ENCODE peak calls at places on chromosome 10, in four cellular contexts. U is BJ, V is H7, R is heart right ventricle. Y is an unnamed sample.

GRCh38 chr10:121041906-121042305 is 190.7 kb downstream of the WDR11 start:
- DNase-seq in U (no peak), V (no peak), R (no peak), Y (no peak)

GRCh38 chr10:34319197-34319846 is 495.8 kb downstream of the PARD3 start:
- DNase-seq in U (peak; percentile 73), V (no peak), R (peak; percentile 11), Y (peak; percentile 76)

GRCh38 chr10:87634311-87634710 is 25.4 kb upstream of the PAPSS2 start:
- DNase-seq in U (no peak), V (no peak), R (no peak), Y (no peak)

GRCh38 chr10:753530-753929 is 64.1 kb upstream of the DIP2C start:
- DNase-seq in U (no peak), V (no peak), R (no peak), Y (no peak)

GRCh38 chr10:131311661-131312260 is at the start of gene TCERG1L:
- DNase-seq in U (no peak), V (peak; percentile 90), R (no peak), Y (no peak)

GRCh38 chr10:30775779-30776591 is 146.4 kb upstream of the LYZL2 start:
- DNase-seq in U (peak; percentile 76), V (no peak), R (no peak), Y (peak; percentile 78)

GRCh38 chr10:24707445-24707844 is 16.2 kb downstream of the ARHGAP21 start:
- DNase-seq in U (no peak), V (no peak), R (no peak), Y (no peak)

GRCh38 chr10:129547583-129547982 is 80.5 kb downstream of the MGMT start:
- DNase-seq in U (no peak), V (no peak), R (no peak), Y (no peak)

GRCh38 chr10:108597657-108598319 is 1325.5 kb downstream of the XPNPEP1 start:
- DNase-seq in U (peak; percentile 18), V (no peak), R (no peak), Y (no peak)

GRCh38 chr10:1514641-1515040 is 222.7 kb downstream of the ADARB2 start:
- DNase-seq in U (no peak), V (peak; percentile 13), R (no peak), Y (no peak)

GRCh38 chr10:51574248-51575067 is 124.9 kb downstream of the CSTF2T start:
- DNase-seq in U (no peak), V (no peak), R (no peak), Y (no peak)

GRCh38 chr10:98458812-98459211 is 12.1 kb upstream of the HPS1 start:
- DNase-seq in U (no peak), V (no peak), R (no peak), Y (no peak)

GRCh38 chr10:52533986-52534385 is 219.9 kb downstream of the DKK1 start:
- DNase-seq in U (no peak), V (no peak), R (no peak), Y (no peak)

GRCh38 chr10:100658269-100658668 is 87.1 kb upstream of the PAX2 start:
- DNase-seq in U (no peak), V (peak; percentile 20), R (no peak), Y (no peak)

GRCh38 chr10:100654835-100655759 is 90.3 kb upstream of the PAX2 start:
- DNase-seq in U (no peak), V (peak; percentile 88), R (no peak), Y (no peak)

GRCh38 chr10:100653957-100654834 is 91.2 kb upstream of the PAX2 start:
- DNase-seq in U (no peak), V (peak; percentile 88), R (peak; percentile 7), Y (peak; percentile 51)

GRCh38 chr10:100655760-100656421 is 89.5 kb upstream of the PAX2 start:
- DNase-seq in U (no peak), V (peak; percentile 83), R (no peak), Y (no peak)

DNA sequence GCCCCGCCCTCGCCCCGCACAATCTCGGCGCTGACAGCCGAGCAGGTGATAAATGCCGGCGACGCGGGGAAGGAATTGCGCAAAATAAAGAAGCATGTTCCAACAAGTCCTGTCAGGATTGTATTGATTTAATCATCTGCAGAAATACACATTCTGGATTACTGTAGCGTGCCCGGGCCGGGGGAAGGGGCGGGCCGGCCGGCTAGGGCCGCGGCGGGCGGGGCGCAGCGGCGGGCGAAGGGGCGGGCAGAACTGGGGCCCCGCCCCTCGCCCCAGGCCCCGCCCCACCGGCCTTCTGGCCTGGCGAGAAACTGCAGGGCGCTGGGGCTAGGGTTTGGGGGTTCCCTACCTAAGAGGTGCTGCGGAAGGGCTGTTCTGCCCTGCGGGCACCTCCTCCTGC is 88.9 kb upstream of the PAX2 start:
- DNase-seq in U (no peak), V (peak; percentile 98), R (no peak), Y (no peak)
- H3K27me3 ChIP-seq in U (peaks cover 70% of the 10 kb centered on the region), V (peaks cover 78% of the 10 kb centered on the region), R (peaks cover 96% of the 10 kb centered on the region), Y (peaks cover 76% of the 10 kb centered on the region)

GRCh38 chr10:63576501-63576900 is 55.3 kb downstream of the REEP3 start:
- DNase-seq in U (no peak), V (no peak), R (no peak), Y (no peak)
- H3K27me3 ChIP-seq in U (no peaks in the 10 kb centered on the region), V (no peaks in the 10 kb centered on the region), R (no peaks in the 10 kb centered on the region), Y (no peaks in the 10 kb centered on the region)

GRCh38 chr10:75083972-75084833 is 27.3 kb upstream of the SAMD8 start:
- DNase-seq in U (no peak), V (peak; percentile 69), R (no peak), Y (no peak)

GRCh38 chr10:75076387-75076786 is 35.1 kb upstream of the SAMD8 start:
- DNase-seq in U (no peak), V (peak; percentile 62), R (no peak), Y (no peak)

GRCh38 chr10:75080554-75080953 is 30.9 kb upstream of the SAMD8 start:
- DNase-seq in U (no peak), V (no peak), R (no peak), Y (no peak)

GRCh38 chr10:75081379-75081778 is 30.1 kb upstream of the SAMD8 start:
- DNase-seq in U (no peak), V (no peak), R (no peak), Y (no peak)

GRCh38 chr10:75079436-75080083 is 31.9 kb upstream of the SAMD8 start:
- DNase-seq in U (no peak), V (no peak), R (no peak), Y (no peak)
- H3K27me3 ChIP-seq in U (no peaks in the 10 kb centered on the region), V (peaks cover 16% of the 10 kb centered on the region), R (no peaks in the 10 kb centered on the region), Y (no peaks in the 10 kb centered on the region)

DNA sequence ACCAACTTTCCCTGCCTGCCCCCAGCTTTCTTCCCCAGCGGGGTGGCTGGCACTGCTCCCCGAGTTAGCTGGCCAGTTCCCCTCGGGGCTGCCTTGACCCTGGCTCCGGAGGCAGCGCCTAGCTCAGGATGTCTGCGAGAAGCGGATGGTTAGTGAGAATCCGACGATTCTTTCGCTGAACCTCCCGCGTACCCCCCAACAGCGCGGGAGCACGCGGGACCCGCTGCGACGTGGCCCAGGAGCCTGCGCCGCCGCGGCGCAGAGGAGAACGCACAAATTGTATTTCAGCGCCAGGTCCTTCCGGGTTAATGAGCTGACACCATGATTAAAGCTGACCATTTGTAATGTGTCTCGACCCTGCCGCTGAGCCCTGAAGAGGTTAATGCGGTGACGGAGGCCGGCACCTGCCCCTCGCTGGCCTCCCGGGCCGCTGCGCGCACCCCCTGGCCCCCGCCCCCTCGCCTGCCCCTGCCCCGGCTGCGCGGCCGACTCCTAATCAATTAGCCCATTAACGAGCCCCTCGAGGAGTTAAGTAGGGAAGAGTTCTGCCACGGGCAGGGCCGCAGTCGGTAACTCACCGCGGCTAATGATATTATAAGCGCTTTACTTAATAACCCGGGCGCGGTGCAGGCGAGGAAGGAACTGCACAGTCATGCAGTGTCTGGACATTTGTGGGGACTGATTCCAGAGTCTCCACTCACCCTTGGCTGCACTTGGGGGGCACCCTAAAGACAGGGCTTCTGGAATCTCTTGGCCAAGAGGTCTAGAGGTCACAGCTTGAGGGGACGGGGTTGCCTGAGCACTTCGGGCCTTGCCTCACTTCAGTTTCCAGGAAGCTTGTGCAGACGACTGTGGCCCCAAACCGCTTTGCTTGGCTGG is 1.7 kb upstream of the HMX2 start:
- DNase-seq in U (no peak), V (peak; percentile 65), R (no peak), Y (no peak)
- H3K27me3 ChIP-seq in U (peaks cover 83% of the 10 kb centered on the region), V (peaks cover 100% of the 10 kb centered on the region), R (peaks cover 100% of the 10 kb centered on the region), Y (peaks cover 2% of the 10 kb centered on the region)

GRCh38 chr10:70285432-70285831 is 1.6 kb upstream of the NPFFR1 start:
- DNase-seq in U (no peak), V (no peak), R (no peak), Y (no peak)

GRCh38 chr10:70283071-70283444 is 746 bp downstream of the NPFFR1 start:
- DNase-seq in U (no peak), V (no peak), R (no peak), Y (no peak)

GRCh38 chr10:70283445-70284399 is at the start of gene NPFFR1:
- DNase-seq in U (no peak), V (peak; percentile 92), R (no peak), Y (no peak)

GRCh38 chr10:70286616-70287015 is 2.8 kb upstream of the NPFFR1 start:
- DNase-seq in U (no peak), V (no peak), R (no peak), Y (no peak)

GRCh38 chr10:70284542-70285150 is 842 bp upstream of the NPFFR1 start:
- DNase-seq in U (no peak), V (no peak), R (no peak), Y (no peak)
- H3K27me3 ChIP-seq in U (peaks cover 31% of the 10 kb centered on the region), V (peaks cover 30% of the 10 kb centered on the region), R (peaks cover 66% of the 10 kb centered on the region), Y (peaks cover 27% of the 10 kb centered on the region)

DNA sequence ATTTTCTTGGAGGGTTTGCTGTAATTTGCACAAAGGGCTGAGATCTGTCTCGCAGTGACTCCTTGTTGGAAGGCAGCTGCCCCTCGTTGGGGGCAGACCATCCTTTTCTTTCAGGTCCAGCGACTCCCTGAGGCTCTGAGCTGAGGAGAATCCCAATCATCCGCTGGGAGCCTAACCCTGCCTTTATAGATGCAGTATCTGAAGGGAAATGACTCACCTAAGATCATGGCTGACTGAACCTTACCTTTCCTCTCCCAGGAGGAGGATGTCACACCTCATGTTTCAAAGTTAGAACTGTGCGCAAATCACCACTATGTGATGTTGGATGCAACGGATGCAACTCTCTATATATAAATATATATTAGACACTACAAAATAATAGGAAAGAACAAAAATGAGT is 36.4 kb upstream of the MXI1 start:
- DNase-seq in U (no peak), V (peak; percentile 31), R (no peak), Y (no peak)
- H3K27me3 ChIP-seq in U (peaks cover 26% of the 10 kb centered on the region), V (peaks cover 92% of the 10 kb centered on the region), R (peaks cover 47% of the 10 kb centered on the region), Y (peaks cover 11% of the 10 kb centered on the region)

DNA sequence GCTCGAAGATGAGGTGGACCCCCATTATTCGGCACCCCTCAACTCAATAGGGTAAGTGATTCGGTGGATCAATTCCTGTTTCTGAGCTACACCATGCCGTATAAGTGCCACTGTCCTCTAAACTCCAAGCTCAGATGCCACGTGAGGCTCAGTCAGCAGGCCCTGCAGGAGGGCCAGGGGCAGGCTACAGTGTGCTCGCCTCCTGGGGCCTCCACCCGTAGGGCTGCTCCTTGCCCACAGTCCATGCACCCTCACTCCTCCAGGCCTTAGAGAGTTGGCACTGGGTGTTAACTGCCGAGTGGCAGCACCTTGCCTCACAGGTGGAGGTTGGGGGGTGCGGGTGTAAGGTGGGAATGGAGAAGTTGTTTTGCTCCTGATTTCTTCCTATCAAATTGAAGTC is 12.1 kb downstream of the C10orf53 start:
- DNase-seq in U (no peak), V (no peak), R (no peak), Y (no peak)
- H3K27me3 ChIP-seq in U (peaks cover 25% of the 10 kb centered on the region), V (peaks cover 69% of the 10 kb centered on the region), R (peaks cover 66% of the 10 kb centered on the region), Y (peaks cover 52% of the 10 kb centered on the region)